ENCODE peak calls at places on chromosomes 12 and 14, in six cellular contexts. P is H1, J is A549, I is HepG2, H is GM12878, W is K562. G is an unnamed sample. For H3K4me1, the result is how much of the 10 kb centered on the place peaks cover.

GRCh38 chr14:90599748-90600507 is 203.1 kb downstream of the CALM1 start:
- DNase-seq in P (no peak), J (peak), H (no peak), I (peak), W (no peak), G (no peak)

GRCh38 chr12:28114488-28114887 is 75.8 kb upstream of the CCDC91 start:
- DNase-seq in W (no peak), H (no peak), J (peak), P (no peak), I (no peak), G (no peak)

GRCh38 chr12:60162988-60163720 is 567.3 kb downstream of the SLC16A7 start:
- DNase-seq in P (no peak), H (no peak), W (no peak), I (no peak), J (no peak), G (peak)

GRCh38 chr14:64759555-64759938 is 55.3 kb downstream of the PLEKHG3 start:
- DNase-seq in J (no peak), P (no peak), I (no peak), W (no peak), H (no peak), G (no peak)

GRCh38 chr14:64745511-64746041 is 41.4 kb downstream of the PLEKHG3 start:
- DNase-seq in W (no peak), J (no peak), H (no peak), P (no peak), I (peak), G (no peak)

GRCh38 chr12:116210131-116210530 is 67.4 kb downstream of the MED13L start:
- DNase-seq in I (no peak), P (no peak), J (no peak), H (no peak), W (no peak), G (no peak)

GRCh38 chr12:116434155-116435065 is 124.8 kb upstream of the MAP1LC3B2 start:
- DNase-seq in J (peak), W (peak), P (peak), H (no peak), I (no peak), G (peak)

GRCh38 chr14:49923442-49923841 is 30.6 kb downstream of the ARF6 start:
- DNase-seq in W (no peak), H (no peak), J (no peak), I (no peak), P (no peak), G (no peak)

GRCh38 chr12:92608418-92609091 is 94.2 kb upstream of the PLEKHG7 start:
- DNase-seq in W (no peak), P (no peak), H (peak), J (peak), I (peak), G (peak)

GRCh38 chr12:48029811-48030650 is 25.8 kb upstream of the COL2A1 start:
- DNase-seq in H (no peak), P (no peak), J (no peak), W (no peak), I (no peak), G (no peak)

GRCh38 chr12:40551466-40551865 is 140.8 kb upstream of the CNTN1 start:
- DNase-seq in P (no peak), J (no peak), I (no peak), W (no peak), H (no peak), G (no peak)

GRCh38 chr12:92619730-92620684 is 82.8 kb upstream of the PLEKHG7 start:
- DNase-seq in P (no peak), H (no peak), I (no peak), J (peak), W (no peak), G (no peak)

GRCh38 chr12:62683724-62684501 is 217.3 kb downstream of the MON2 start:
- DNase-seq in P (no peak), H (no peak), I (no peak), J (no peak), W (no peak), G (peak)

GRCh38 chr12:65854629-65855028 is 30.3 kb downstream of the HMGA2 start:
- DNase-seq in H (no peak), P (no peak), W (no peak), I (peak), J (no peak), G (no peak)

GRCh38 chr14:100738704-100739131 is 12.0 kb downstream of the DLK1 start:
- DNase-seq in W (no peak), J (no peak), H (no peak), I (no peak), P (no peak), G (peak)

GRCh38 chr12:120583478-120584030 is 2.4 kb upstream of the POP5 start:
- DNase-seq in J (peak), P (peak), W (peak), H (no peak), I (peak), G (peak)

GRCh38 chr14:89654998-89655397 is 238.0 kb upstream of the FOXN3 start:
- DNase-seq in J (no peak), P (no peak), I (no peak), H (no peak), W (no peak), G (no peak)

GRCh38 chr12:95262808-95263207 is 45.2 kb downstream of the VEZT start:
- DNase-seq in I (no peak), H (no peak), J (no peak), P (no peak), W (no peak), G (no peak)

GRCh38 chr12:108643941-108644742 is 10.4 kb upstream of the SELPLG start:
- DNase-seq in I (no peak), J (peak), W (no peak), H (no peak), P (no peak), G (no peak)
- H3K4me1 ChIP-seq in I (under half), J (under half), W (under half), H (under half), P (under half), G (under half)

GRCh38 chr12:51863921-51864700 is 15.6 kb upstream of the FIGNL2 start:
- DNase-seq in P (no peak), I (peak), W (no peak), H (no peak), J (no peak), G (peak)
- TF ChIP-seq CHD2 in P (no peak), I (no peak), W (no peak), H (no peak), J (no peak), G (no peak)

DNA sequence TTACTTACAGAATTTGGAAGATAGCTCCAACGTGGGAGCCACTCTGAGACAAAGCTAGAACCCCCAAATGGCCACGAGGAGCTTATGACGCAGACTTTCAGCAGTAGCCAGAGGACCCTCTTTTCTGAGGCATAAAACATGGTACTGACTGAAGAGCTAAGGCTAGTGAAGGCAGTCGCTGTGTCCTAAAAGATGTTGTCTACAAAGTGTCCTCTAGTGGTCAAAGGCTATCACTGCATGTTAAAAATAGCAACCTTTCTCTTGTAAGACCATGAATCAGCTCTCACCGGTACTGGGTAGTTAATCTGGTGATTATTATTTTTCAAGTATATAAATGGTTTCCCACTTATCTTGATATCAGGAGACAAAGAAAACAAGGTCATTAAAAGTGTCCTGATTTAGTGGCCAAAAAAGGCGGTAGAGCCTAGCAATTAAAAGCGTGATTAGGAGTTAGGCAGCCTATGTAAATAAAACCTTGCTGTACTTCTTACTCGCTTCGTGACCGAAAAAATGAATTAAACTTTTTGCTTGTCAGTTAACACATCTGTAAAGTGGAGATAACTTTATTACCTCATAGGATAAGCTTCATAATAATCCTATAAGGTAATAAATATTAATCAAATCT is 47.0 kb upstream of the LGR5 start:
- DNase-seq in J (peak), I (peak), P (no peak), W (peak), H (peak), G (peak)
- TF ChIP-seq EP300 in J (no peak), I (no peak), P (no peak), W (no peak), H (no peak), G (no peak)

GRCh38 chr14:56889705-56890104 is 79.4 kb upstream of the OTX2 start:
- DNase-seq in I (no peak), J (no peak), H (no peak), P (no peak), W (no peak), G (no peak)
- H3K4me1 ChIP-seq in I (under half), J (under half), H (under half), P (under half), W (under half), G (under half)

GRCh38 chr14:59281613-59282012 is 93.1 kb downstream of the DAAM1 start:
- DNase-seq in H (no peak), P (no peak), J (no peak), I (no peak), W (no peak), G (no peak)
- TF ChIP-seq CHD2 in H (no peak), P (no peak), J (no peak), I (no peak), W (no peak), G (no peak)

DNA sequence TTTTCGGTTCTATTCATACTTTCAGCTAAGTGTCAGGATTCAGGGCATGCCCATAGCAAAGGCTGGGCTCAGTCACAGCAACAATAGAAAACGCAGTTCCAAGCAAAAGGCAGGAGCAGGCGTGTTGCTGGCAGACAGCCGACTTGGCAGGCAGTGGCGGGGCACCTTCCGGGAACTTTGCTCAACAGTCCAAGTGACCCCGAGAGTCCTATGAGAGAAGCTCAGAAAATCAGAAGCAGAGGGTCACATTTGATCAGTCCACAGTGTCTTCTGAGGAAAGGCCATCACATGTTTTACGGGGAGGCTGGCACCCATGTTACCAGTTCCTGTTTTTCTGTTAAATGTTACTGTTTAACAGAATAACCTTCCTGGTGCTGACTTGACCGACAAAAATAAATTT is 115.0 kb downstream of the DACT1 start:
- DNase-seq in W (no peak), H (no peak), P (no peak), I (peak), J (peak), G (no peak)
- TF ChIP-seq EP300 in W (no peak), H (no peak), P (no peak), I (no peak), J (no peak), G (no peak)

DNA sequence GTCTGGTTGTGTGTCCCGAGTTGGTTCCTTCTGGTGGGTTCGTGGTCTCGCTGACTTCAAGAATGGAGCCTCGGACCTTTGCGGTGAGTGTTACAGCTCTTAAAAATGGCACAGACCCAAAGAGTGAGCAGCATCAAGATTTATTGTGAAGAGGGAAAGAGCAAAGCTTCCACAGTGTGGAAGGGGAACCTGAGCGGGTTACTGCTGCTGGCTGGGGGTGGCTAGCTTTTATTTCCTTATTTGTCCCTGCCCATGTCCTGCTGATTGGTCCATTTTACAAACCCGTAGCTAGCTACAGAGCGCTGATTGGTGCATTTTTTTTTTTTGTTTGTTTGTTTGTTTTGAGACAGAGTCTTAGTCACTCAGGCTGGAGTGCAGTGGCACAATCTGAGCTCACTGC is 29.3 kb downstream of the FGF6 start:
- DNase-seq in I (no peak), H (no peak), J (no peak), W (no peak), P (no peak), G (no peak)
- H3K4me1 ChIP-seq in I (under half), H (under half), J (under half), W (under half), P (under half), G (under half)

GRCh38 chr14:93025055-93025454 is 90.7 kb downstream of the ITPK1 start:
- DNase-seq in W (no peak), P (no peak), I (no peak), H (no peak), J (no peak), G (no peak)

GRCh38 chr14:93024493-93024892 is 91.2 kb downstream of the ITPK1 start:
- DNase-seq in J (no peak), W (no peak), P (no peak), H (no peak), I (no peak), G (no peak)

GRCh38 chr14:93023802-93024434 is 91.8 kb downstream of the ITPK1 start:
- DNase-seq in I (no peak), J (no peak), W (no peak), P (no peak), H (no peak), G (peak)

GRCh38 chr14:93019970-93020369 is 95.8 kb downstream of the ITPK1 start:
- DNase-seq in P (no peak), J (no peak), H (no peak), W (no peak), I (peak), G (no peak)

DNA sequence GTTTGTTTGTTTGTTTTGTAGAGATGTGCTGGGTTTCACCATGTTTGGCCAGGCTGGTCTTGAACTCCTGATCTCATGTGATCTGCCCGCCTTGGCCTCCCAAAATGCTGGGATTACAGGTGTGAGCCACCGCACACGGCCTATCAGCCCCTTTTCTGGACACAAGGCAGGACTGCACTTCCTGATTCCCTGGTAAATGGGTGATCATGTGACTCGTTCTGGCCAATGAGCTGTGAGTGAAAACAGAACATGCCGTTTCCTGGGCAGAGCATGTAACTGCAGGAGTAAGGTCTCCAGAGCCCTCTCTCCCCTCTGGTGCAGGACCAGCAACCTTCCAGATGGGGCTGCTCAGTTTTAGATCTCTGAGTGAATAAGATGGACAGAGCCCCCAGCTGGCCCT is 92.7 kb downstream of the ITPK1 start:
- DNase-seq in P (no peak), W (peak), J (peak), I (peak), H (no peak), G (peak)
- TF ChIP-seq CHD2 in P (no peak), W (no peak), J (no peak), I (no peak), H (no peak), G (no peak)

GRCh38 chr12:78829690-78830089 is 34.9 kb upstream of the SYT1 start:
- DNase-seq in P (no peak), I (no peak), H (no peak), J (no peak), W (no peak), G (no peak)
- TF ChIP-seq EP300 in P (no peak), I (no peak), H (no peak), J (no peak), W (no peak), G (no peak)

G was measured in SK-N-SH.